ENCODE peak calls at places on chromosomes 4 and X, in eight cellular contexts. One of them, this sample, is unnamed.

GRCh38 chr4:158667651-158668198 is 4.0 kb downstream of the C4orf46 start:
- DNase-seq in K562: peak; percentile 49
- DNase-seq in hepatocyte: peak; percentile 14
- DNase-seq in SK-N-SH: peak; percentile 74
- DNase-seq in CD4-positive, CD25-positive, alpha-beta regulatory T cell: peak; percentile 50
- DNase-seq in neural progenitor cell: no peak
- DNase-seq in left ventricle myocardium inferior: no peak
- DNase-seq in suprapubic skin: no peak
- DNase-seq in this sample: peak; percentile 10

GRCh38 chrX:140274761-140275525 is 229.9 kb downstream of the SOX3 start:
- DNase-seq in CD4-positive, CD25-positive, alpha-beta regulatory T cell: no peak
- DNase-seq in K562: no peak
- DNase-seq in left ventricle myocardium inferior: no peak
- DNase-seq in hepatocyte: no peak
- DNase-seq in suprapubic skin: no peak
- DNase-seq in SK-N-SH: no peak
- DNase-seq in neural progenitor cell: peak; percentile 59
- DNase-seq in this sample: no peak

GRCh38 chr4:18180122-18180521 is 158.6 kb upstream of the LCORL start:
- DNase-seq in K562: no peak
- DNase-seq in CD4-positive, CD25-positive, alpha-beta regulatory T cell: no peak
- DNase-seq in left ventricle myocardium inferior: no peak
- DNase-seq in suprapubic skin: no peak
- DNase-seq in SK-N-SH: no peak
- DNase-seq in neural progenitor cell: no peak
- DNase-seq in hepatocyte: no peak
- DNase-seq in this sample: no peak

GRCh38 chrX:47227334-47227583 is 5.5 kb upstream of the USP11 start:
- DNase-seq in neural progenitor cell: no peak
- DNase-seq in K562: no peak
- DNase-seq in left ventricle myocardium inferior: no peak
- DNase-seq in CD4-positive, CD25-positive, alpha-beta regulatory T cell: no peak
- DNase-seq in SK-N-SH: no peak
- DNase-seq in hepatocyte: no peak
- DNase-seq in suprapubic skin: no peak
- DNase-seq in this sample: no peak

GRCh38 chrX:1903380-1903935 is 288.6 kb downstream of the ASMT start:
- DNase-seq in neural progenitor cell: no peak
- DNase-seq in suprapubic skin: no peak
- DNase-seq in K562: no peak
- DNase-seq in CD4-positive, CD25-positive, alpha-beta regulatory T cell: no peak
- DNase-seq in left ventricle myocardium inferior: no peak
- DNase-seq in SK-N-SH: no peak
- DNase-seq in hepatocyte: peak; percentile 58
- DNase-seq in this sample: no peak

GRCh38 chrX:45621356-45622041 is 420.8 kb upstream of the DIPK2B start:
- DNase-seq in hepatocyte: no peak
- DNase-seq in K562: no peak
- DNase-seq in left ventricle myocardium inferior: no peak
- DNase-seq in CD4-positive, CD25-positive, alpha-beta regulatory T cell: peak; percentile 1
- DNase-seq in suprapubic skin: no peak
- DNase-seq in neural progenitor cell: no peak
- DNase-seq in SK-N-SH: no peak
- DNase-seq in this sample: no peak

GRCh38 chr4:93870876-93871458 is 42.4 kb downstream of the ATOH1 start:
- DNase-seq in K562: no peak
- DNase-seq in hepatocyte: peak; percentile 22
- DNase-seq in CD4-positive, CD25-positive, alpha-beta regulatory T cell: no peak
- DNase-seq in neural progenitor cell: no peak
- DNase-seq in left ventricle myocardium inferior: no peak
- DNase-seq in SK-N-SH: no peak
- DNase-seq in suprapubic skin: no peak
- DNase-seq in this sample: no peak

GRCh38 chrX:19715711-19716638 is 171.4 kb downstream of the SH3KBP1 start:
- DNase-seq in neural progenitor cell: no peak
- DNase-seq in SK-N-SH: no peak
- DNase-seq in hepatocyte: no peak
- DNase-seq in left ventricle myocardium inferior: no peak
- DNase-seq in K562: no peak
- DNase-seq in CD4-positive, CD25-positive, alpha-beta regulatory T cell: peak; percentile 16
- DNase-seq in suprapubic skin: no peak
- DNase-seq in this sample: no peak

GRCh38 chrX:20718592-20718991 is 451.9 kb upstream of the RPS6KA3 start:
- DNase-seq in CD4-positive, CD25-positive, alpha-beta regulatory T cell: no peak
- DNase-seq in suprapubic skin: no peak
- DNase-seq in left ventricle myocardium inferior: no peak
- DNase-seq in neural progenitor cell: peak; percentile 39
- DNase-seq in SK-N-SH: no peak
- DNase-seq in hepatocyte: no peak
- DNase-seq in K562: no peak
- DNase-seq in this sample: no peak

GRCh38 chr4:23956601-23957364 is 66.9 kb upstream of the PPARGC1A start:
- DNase-seq in neural progenitor cell: no peak
- DNase-seq in CD4-positive, CD25-positive, alpha-beta regulatory T cell: no peak
- DNase-seq in suprapubic skin: no peak
- DNase-seq in SK-N-SH: no peak
- DNase-seq in K562: no peak
- DNase-seq in left ventricle myocardium inferior: no peak
- DNase-seq in hepatocyte: no peak
- DNase-seq in this sample: no peak

GRCh38 chrX:68929332-68930150 is 100.7 kb downstream of the EFNB1 start:
- DNase-seq in hepatocyte: no peak
- DNase-seq in neural progenitor cell: no peak
- DNase-seq in CD4-positive, CD25-positive, alpha-beta regulatory T cell: no peak
- DNase-seq in suprapubic skin: no peak
- DNase-seq in left ventricle myocardium inferior: peak; percentile 19
- DNase-seq in K562: no peak
- DNase-seq in SK-N-SH: no peak
- DNase-seq in this sample: no peak

GRCh38 chr4:25834411-25835107 is 28.2 kb downstream of the SEL1L3 start:
- DNase-seq in hepatocyte: no peak
- DNase-seq in SK-N-SH: no peak
- DNase-seq in suprapubic skin: no peak
- DNase-seq in neural progenitor cell: no peak
- DNase-seq in CD4-positive, CD25-positive, alpha-beta regulatory T cell: no peak
- DNase-seq in left ventricle myocardium inferior: no peak
- DNase-seq in K562: no peak
- DNase-seq in this sample: no peak

GRCh38 chr4:28007693-28008092 is 1147.1 kb downstream of the STIM2 start:
- DNase-seq in SK-N-SH: no peak
- DNase-seq in suprapubic skin: no peak
- DNase-seq in left ventricle myocardium inferior: no peak
- DNase-seq in hepatocyte: no peak
- DNase-seq in CD4-positive, CD25-positive, alpha-beta regulatory T cell: no peak
- DNase-seq in neural progenitor cell: no peak
- DNase-seq in K562: no peak
- DNase-seq in this sample: no peak

GRCh38 chr4:114265342-114265741 is 285.9 kb upstream of the ARSJ start:
- DNase-seq in hepatocyte: no peak
- DNase-seq in suprapubic skin: no peak
- DNase-seq in SK-N-SH: no peak
- DNase-seq in neural progenitor cell: no peak
- DNase-seq in CD4-positive, CD25-positive, alpha-beta regulatory T cell: no peak
- DNase-seq in K562: no peak
- DNase-seq in left ventricle myocardium inferior: no peak
- DNase-seq in this sample: no peak

GRCh38 chrX:26411045-26411444 is 195.1 kb downstream of the MAGEB5 start:
- DNase-seq in suprapubic skin: no peak
- DNase-seq in left ventricle myocardium inferior: no peak
- DNase-seq in K562: no peak
- DNase-seq in SK-N-SH: no peak
- DNase-seq in neural progenitor cell: no peak
- DNase-seq in CD4-positive, CD25-positive, alpha-beta regulatory T cell: no peak
- DNase-seq in hepatocyte: peak; percentile 5
- DNase-seq in this sample: no peak

DNA sequence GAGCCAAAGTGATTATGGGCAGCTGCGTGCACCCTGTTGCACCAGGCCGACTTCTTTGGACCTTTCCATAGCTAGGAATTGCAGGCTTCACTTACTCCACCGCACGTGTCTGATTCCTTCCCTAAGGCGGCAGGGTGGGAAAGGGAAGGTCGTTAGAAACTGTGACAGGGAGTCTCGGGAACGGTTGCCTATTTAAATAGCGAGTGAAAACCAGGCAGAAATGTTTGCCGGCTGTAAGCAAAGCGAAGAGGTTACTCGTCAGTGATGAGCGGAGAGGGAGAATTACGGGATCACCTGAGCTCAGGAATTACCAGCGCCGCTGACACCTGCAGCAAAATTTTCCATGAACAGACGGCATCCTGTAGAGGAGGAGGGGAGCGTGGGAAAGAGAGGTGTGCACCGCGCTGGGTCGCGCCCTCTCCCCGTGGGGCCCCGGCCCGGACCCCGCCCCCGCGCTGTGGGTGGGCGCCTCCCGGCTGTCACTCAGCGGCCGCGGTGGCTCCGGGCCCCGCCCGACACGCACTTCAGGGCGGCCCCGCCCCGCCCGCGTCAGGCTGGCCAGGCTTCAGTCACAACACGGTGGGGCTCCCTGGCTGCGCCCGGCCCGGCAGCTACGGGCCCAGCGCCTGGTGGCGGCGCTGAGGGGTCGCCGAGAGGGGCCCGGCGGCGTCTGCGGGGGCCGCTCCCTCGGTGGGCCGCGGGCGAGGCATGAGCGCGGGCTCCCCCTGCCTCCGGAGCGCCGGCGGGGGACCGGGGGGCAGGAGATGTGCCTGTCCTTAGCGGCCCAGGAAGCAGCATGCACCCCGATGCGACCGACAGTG is at the start of gene SNX25:
- DNase-seq in K562: peak; percentile 92
- DNase-seq in hepatocyte: peak; percentile 95
- DNase-seq in neural progenitor cell: peak; percentile 96
- DNase-seq in left ventricle myocardium inferior: peak; percentile 90
- DNase-seq in CD4-positive, CD25-positive, alpha-beta regulatory T cell: peak; percentile 90
- DNase-seq in SK-N-SH: peak; percentile 94
- DNase-seq in suprapubic skin: peak; percentile 91
- DNase-seq in this sample: peak; percentile 84
- H3K4me1 ChIP-seq in K562: peaks cover 37% of the 10 kb centered on the region
- H3K4me1 ChIP-seq in hepatocyte: peaks cover 23% of the 10 kb centered on the region
- H3K4me1 ChIP-seq in neural progenitor cell: peaks cover 19% of the 10 kb centered on the region
- H3K4me1 ChIP-seq in left ventricle myocardium inferior: peaks cover 42% of the 10 kb centered on the region
- H3K4me1 ChIP-seq in CD4-positive, CD25-positive, alpha-beta regulatory T cell: peaks cover 35% of the 10 kb centered on the region
- H3K4me1 ChIP-seq in SK-N-SH: no peaks in the 10 kb centered on the region
- H3K4me1 ChIP-seq in suprapubic skin: peaks cover 28% of the 10 kb centered on the region
- H3K4me1 ChIP-seq in this sample: peaks cover 44% of the 10 kb centered on the region

DNA sequence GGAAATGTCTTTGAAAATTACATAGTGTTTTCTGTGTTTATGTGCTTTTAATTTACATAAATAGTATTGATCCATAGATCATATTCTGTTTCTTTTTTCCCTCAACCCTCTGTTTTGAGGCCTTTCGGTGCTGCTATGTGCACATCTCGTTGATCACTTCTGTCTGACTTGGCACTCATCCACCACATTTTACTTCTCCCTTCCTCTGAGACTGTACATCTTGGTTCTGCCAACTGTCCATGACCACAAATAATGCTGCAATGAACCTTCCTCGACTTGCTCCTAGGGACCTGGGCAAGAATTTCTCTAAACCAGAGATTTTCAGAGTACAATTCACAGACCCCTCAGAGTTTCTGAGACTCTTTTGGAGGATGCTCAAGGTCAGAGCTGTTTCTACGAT is 74.4 kb downstream of the RTL5 start:
- DNase-seq in left ventricle myocardium inferior: no peak
- DNase-seq in suprapubic skin: no peak
- DNase-seq in CD4-positive, CD25-positive, alpha-beta regulatory T cell: no peak
- DNase-seq in hepatocyte: no peak
- DNase-seq in neural progenitor cell: no peak
- DNase-seq in SK-N-SH: no peak
- DNase-seq in K562: no peak
- DNase-seq in this sample: no peak
- H3K9me3 ChIP-seq in left ventricle myocardium inferior: no peaks in the 10 kb centered on the region
- H3K9me3 ChIP-seq in suprapubic skin: no peaks in the 10 kb centered on the region
- H3K9me3 ChIP-seq in CD4-positive, CD25-positive, alpha-beta regulatory T cell: no peaks in the 10 kb centered on the region
- H3K9me3 ChIP-seq in hepatocyte: no peaks in the 10 kb centered on the region
- H3K9me3 ChIP-seq in neural progenitor cell: no peaks in the 10 kb centered on the region
- H3K9me3 ChIP-seq in SK-N-SH: no peaks in the 10 kb centered on the region
- H3K9me3 ChIP-seq in K562: no peaks in the 10 kb centered on the region
- H3K9me3 ChIP-seq in this sample: no peaks in the 10 kb centered on the region

DNA sequence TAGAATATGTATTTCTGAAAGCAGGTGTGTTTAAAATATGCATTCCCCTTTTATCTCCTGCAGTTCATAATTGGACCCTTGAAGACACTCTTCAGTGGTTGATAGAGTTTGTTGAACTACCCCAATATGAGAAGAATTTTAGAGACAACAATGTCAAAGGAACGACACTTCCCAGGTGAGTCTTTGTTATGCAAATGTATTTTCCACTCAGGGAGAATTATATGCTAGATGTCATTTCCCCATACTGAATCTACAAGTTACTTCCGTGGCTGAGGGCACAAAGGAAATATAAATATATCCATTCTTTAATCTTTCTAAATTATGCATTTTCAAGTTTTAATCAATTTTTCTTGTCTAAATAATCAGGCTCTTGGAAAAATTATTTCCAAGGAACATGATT is 134.7 kb downstream of the STIM2 start:
- DNase-seq in suprapubic skin: no peak
- DNase-seq in SK-N-SH: no peak
- DNase-seq in left ventricle myocardium inferior: no peak
- DNase-seq in CD4-positive, CD25-positive, alpha-beta regulatory T cell: no peak
- DNase-seq in hepatocyte: no peak
- DNase-seq in neural progenitor cell: no peak
- DNase-seq in K562: no peak
- DNase-seq in this sample: no peak
- H3K4me1 ChIP-seq in suprapubic skin: peaks cover 28% of the 10 kb centered on the region
- H3K4me1 ChIP-seq in SK-N-SH: no peaks in the 10 kb centered on the region
- H3K4me1 ChIP-seq in left ventricle myocardium inferior: peaks cover 31% of the 10 kb centered on the region
- H3K4me1 ChIP-seq in CD4-positive, CD25-positive, alpha-beta regulatory T cell: peaks cover 13% of the 10 kb centered on the region
- H3K4me1 ChIP-seq in hepatocyte: peaks cover 10% of the 10 kb centered on the region
- H3K4me1 ChIP-seq in neural progenitor cell: peaks cover 6% of the 10 kb centered on the region
- H3K4me1 ChIP-seq in K562: peaks cover 13% of the 10 kb centered on the region
- H3K4me1 ChIP-seq in this sample: peaks cover 36% of the 10 kb centered on the region

GRCh38 chr4:30535255-30535654 is 184.9 kb upstream of the PCDH7 start:
- DNase-seq in SK-N-SH: no peak
- DNase-seq in hepatocyte: no peak
- DNase-seq in K562: no peak
- DNase-seq in suprapubic skin: no peak
- DNase-seq in CD4-positive, CD25-positive, alpha-beta regulatory T cell: no peak
- DNase-seq in neural progenitor cell: no peak
- DNase-seq in left ventricle myocardium inferior: no peak
- DNase-seq in this sample: no peak

GRCh38 chr4:30538794-30539193 is 181.4 kb upstream of the PCDH7 start:
- DNase-seq in left ventricle myocardium inferior: no peak
- DNase-seq in SK-N-SH: no peak
- DNase-seq in CD4-positive, CD25-positive, alpha-beta regulatory T cell: no peak
- DNase-seq in K562: no peak
- DNase-seq in neural progenitor cell: no peak
- DNase-seq in hepatocyte: no peak
- DNase-seq in suprapubic skin: no peak
- DNase-seq in this sample: no peak

GRCh38 chr4:30537462-30537861 is 182.7 kb upstream of the PCDH7 start:
- DNase-seq in hepatocyte: peak; percentile 52
- DNase-seq in CD4-positive, CD25-positive, alpha-beta regulatory T cell: no peak
- DNase-seq in K562: no peak
- DNase-seq in SK-N-SH: no peak
- DNase-seq in neural progenitor cell: no peak
- DNase-seq in left ventricle myocardium inferior: no peak
- DNase-seq in suprapubic skin: no peak
- DNase-seq in this sample: no peak

DNA sequence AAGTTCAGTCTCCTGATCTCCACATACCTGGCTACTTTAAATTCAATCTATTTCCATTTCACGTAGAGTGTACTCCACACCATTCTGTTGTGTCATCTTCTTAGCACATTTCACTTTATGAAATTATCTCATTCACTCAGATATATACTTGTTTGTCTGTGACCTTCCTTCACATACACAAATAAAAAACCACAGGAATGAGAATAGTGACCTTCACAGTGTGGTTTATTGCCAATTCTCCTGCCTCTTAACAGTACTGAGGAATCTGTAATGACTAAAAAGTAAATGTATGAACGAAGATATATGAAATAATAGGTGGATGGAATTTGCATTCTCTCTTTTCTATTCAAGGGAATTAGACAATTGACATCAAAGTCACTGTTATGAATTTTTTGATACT is 183.9 kb upstream of the PCDH7 start:
- DNase-seq in neural progenitor cell: no peak
- DNase-seq in hepatocyte: no peak
- DNase-seq in CD4-positive, CD25-positive, alpha-beta regulatory T cell: no peak
- DNase-seq in suprapubic skin: no peak
- DNase-seq in left ventricle myocardium inferior: no peak
- DNase-seq in K562: no peak
- DNase-seq in SK-N-SH: no peak
- DNase-seq in this sample: no peak
- H3K9me3 ChIP-seq in neural progenitor cell: no peaks in the 10 kb centered on the region
- H3K9me3 ChIP-seq in hepatocyte: no peaks in the 10 kb centered on the region
- H3K9me3 ChIP-seq in CD4-positive, CD25-positive, alpha-beta regulatory T cell: no peaks in the 10 kb centered on the region
- H3K9me3 ChIP-seq in suprapubic skin: no peaks in the 10 kb centered on the region
- H3K9me3 ChIP-seq in left ventricle myocardium inferior: peaks cover 13% of the 10 kb centered on the region
- H3K9me3 ChIP-seq in K562: no peaks in the 10 kb centered on the region
- H3K9me3 ChIP-seq in SK-N-SH: no peaks in the 10 kb centered on the region
- H3K9me3 ChIP-seq in this sample: no peaks in the 10 kb centered on the region

This sample was measured in CD4-positive, alpha-beta memory T cell.